ENCODE peak calls at places on chromosomes 12 and 14, in ten cellular contexts. One of them, this sample, is unnamed.

GRCh38 chr14:47278233-47278842 is 397.1 kb downstream of the MDGA2 start:
- DNase-seq in cardiac fibroblast: peak; percentile 14
- DNase-seq in BJ: no peak
- DNase-seq in neural progenitor cell: peak; percentile 73
- DNase-seq in mesendoderm: peak; percentile 73
- DNase-seq in PC-3: peak; percentile 70
- DNase-seq in mucosa of descending colon: no peak
- DNase-seq in GM12865: peak; percentile 9
- DNase-seq in effector memory CD4-positive, alpha-beta T cell: no peak
- DNase-seq in WERI-Rb-1: peak; percentile 81
- DNase-seq in this sample: no peak

GRCh38 chr12:1504304-1505150 is 89.9 kb downstream of the FBXL14 start:
- DNase-seq in PC-3: no peak
- DNase-seq in mesendoderm: no peak
- DNase-seq in BJ: no peak
- DNase-seq in cardiac fibroblast: no peak
- DNase-seq in mucosa of descending colon: no peak
- DNase-seq in effector memory CD4-positive, alpha-beta T cell: no peak
- DNase-seq in GM12865: no peak
- DNase-seq in neural progenitor cell: no peak
- DNase-seq in WERI-Rb-1: no peak
- DNase-seq in this sample: no peak

GRCh38 chr12:111029732-111030131 is 109.4 kb upstream of the MYL2 start:
- DNase-seq in effector memory CD4-positive, alpha-beta T cell: no peak
- DNase-seq in WERI-Rb-1: no peak
- DNase-seq in mesendoderm: no peak
- DNase-seq in cardiac fibroblast: no peak
- DNase-seq in neural progenitor cell: no peak
- DNase-seq in BJ: no peak
- DNase-seq in mucosa of descending colon: no peak
- DNase-seq in PC-3: no peak
- DNase-seq in GM12865: no peak
- DNase-seq in this sample: no peak

GRCh38 chr12:67354966-67355365 is 85.8 kb downstream of the CAND1 start:
- DNase-seq in cardiac fibroblast: peak; percentile 51
- DNase-seq in GM12865: no peak
- DNase-seq in BJ: no peak
- DNase-seq in mesendoderm: peak; percentile 55
- DNase-seq in mucosa of descending colon: no peak
- DNase-seq in effector memory CD4-positive, alpha-beta T cell: no peak
- DNase-seq in WERI-Rb-1: no peak
- DNase-seq in neural progenitor cell: peak; percentile 5
- DNase-seq in PC-3: peak; percentile 17
- DNase-seq in this sample: peak; percentile 34

GRCh38 chr12:67647547-67648305 is 819 bp upstream of the DYRK2 start:
- DNase-seq in mesendoderm: peak; percentile 97
- DNase-seq in neural progenitor cell: peak; percentile 86
- DNase-seq in mucosa of descending colon: peak; percentile 91
- DNase-seq in cardiac fibroblast: peak; percentile 86
- DNase-seq in GM12865: peak; percentile 54
- DNase-seq in effector memory CD4-positive, alpha-beta T cell: peak; percentile 41
- DNase-seq in BJ: peak; percentile 66
- DNase-seq in PC-3: peak; percentile 85
- DNase-seq in WERI-Rb-1: peak; percentile 86
- DNase-seq in this sample: peak; percentile 90

GRCh38 chr12:64826234-64826633 is 1.8 kb downstream of the TBC1D30 start:
- DNase-seq in mucosa of descending colon: peak; percentile 60
- DNase-seq in GM12865: peak; percentile 83
- DNase-seq in mesendoderm: peak; percentile 82
- DNase-seq in PC-3: no peak
- DNase-seq in cardiac fibroblast: peak; percentile 57
- DNase-seq in WERI-Rb-1: no peak
- DNase-seq in neural progenitor cell: peak; percentile 90
- DNase-seq in effector memory CD4-positive, alpha-beta T cell: no peak
- DNase-seq in BJ: no peak
- DNase-seq in this sample: peak; percentile 25

GRCh38 chr14:64232095-64232830 is 61.9 kb downstream of the ESR2 start:
- DNase-seq in GM12865: peak; percentile 74
- DNase-seq in cardiac fibroblast: peak; percentile 95
- DNase-seq in WERI-Rb-1: no peak
- DNase-seq in PC-3: peak; percentile 88
- DNase-seq in BJ: no peak
- DNase-seq in mucosa of descending colon: no peak
- DNase-seq in effector memory CD4-positive, alpha-beta T cell: no peak
- DNase-seq in neural progenitor cell: no peak
- DNase-seq in mesendoderm: no peak
- DNase-seq in this sample: peak; percentile 68

GRCh38 chr14:84421611-84422010 is 1108.3 kb upstream of the FLRT2 start:
- DNase-seq in mesendoderm: no peak
- DNase-seq in cardiac fibroblast: peak; percentile 5
- DNase-seq in effector memory CD4-positive, alpha-beta T cell: no peak
- DNase-seq in BJ: no peak
- DNase-seq in PC-3: peak; percentile 3
- DNase-seq in mucosa of descending colon: no peak
- DNase-seq in neural progenitor cell: no peak
- DNase-seq in GM12865: no peak
- DNase-seq in WERI-Rb-1: no peak
- DNase-seq in this sample: no peak

GRCh38 chr14:70754989-70755388 is 54.3 kb downstream of the MAP3K9 start:
- DNase-seq in effector memory CD4-positive, alpha-beta T cell: no peak
- DNase-seq in WERI-Rb-1: no peak
- DNase-seq in neural progenitor cell: no peak
- DNase-seq in cardiac fibroblast: peak; percentile 3
- DNase-seq in mesendoderm: peak; percentile 85
- DNase-seq in PC-3: peak; percentile 98
- DNase-seq in BJ: no peak
- DNase-seq in mucosa of descending colon: no peak
- DNase-seq in GM12865: no peak
- DNase-seq in this sample: peak; percentile 23

GRCh38 chr12:82456633-82457032 is 98.3 kb downstream of the METTL25 start:
- DNase-seq in cardiac fibroblast: no peak
- DNase-seq in PC-3: no peak
- DNase-seq in neural progenitor cell: no peak
- DNase-seq in BJ: no peak
- DNase-seq in mucosa of descending colon: no peak
- DNase-seq in mesendoderm: no peak
- DNase-seq in WERI-Rb-1: no peak
- DNase-seq in GM12865: no peak
- DNase-seq in effector memory CD4-positive, alpha-beta T cell: no peak
- DNase-seq in this sample: no peak

GRCh38 chr12:121872546-121873223 is 14.0 kb upstream of the HPD start:
- DNase-seq in BJ: peak; percentile 77
- DNase-seq in GM12865: no peak
- DNase-seq in cardiac fibroblast: peak; percentile 96
- DNase-seq in effector memory CD4-positive, alpha-beta T cell: no peak
- DNase-seq in PC-3: peak; percentile 36
- DNase-seq in mucosa of descending colon: peak; percentile 62
- DNase-seq in mesendoderm: no peak
- DNase-seq in WERI-Rb-1: peak; percentile 53
- DNase-seq in neural progenitor cell: no peak
- DNase-seq in this sample: peak; percentile 94

GRCh38 chr12:109582636-109583035 is 9.0 kb downstream of the MVK start:
- DNase-seq in WERI-Rb-1: peak; percentile 62
- DNase-seq in effector memory CD4-positive, alpha-beta T cell: no peak
- DNase-seq in neural progenitor cell: peak; percentile 31
- DNase-seq in mucosa of descending colon: no peak
- DNase-seq in mesendoderm: peak; percentile 47
- DNase-seq in GM12865: no peak
- DNase-seq in BJ: no peak
- DNase-seq in cardiac fibroblast: no peak
- DNase-seq in PC-3: peak; percentile 45
- DNase-seq in this sample: no peak

GRCh38 chr14:93078830-93079229 is 36.9 kb downstream of the ITPK1 start:
- DNase-seq in neural progenitor cell: no peak
- DNase-seq in BJ: peak; percentile 92
- DNase-seq in mucosa of descending colon: no peak
- DNase-seq in effector memory CD4-positive, alpha-beta T cell: no peak
- DNase-seq in mesendoderm: no peak
- DNase-seq in WERI-Rb-1: no peak
- DNase-seq in PC-3: no peak
- DNase-seq in GM12865: no peak
- DNase-seq in cardiac fibroblast: peak; percentile 25
- DNase-seq in this sample: peak; percentile 91

GRCh38 chr12:91667698-91668097 is 477.9 kb downstream of the BTG1 start:
- DNase-seq in mesendoderm: no peak
- DNase-seq in GM12865: no peak
- DNase-seq in effector memory CD4-positive, alpha-beta T cell: no peak
- DNase-seq in BJ: no peak
- DNase-seq in neural progenitor cell: no peak
- DNase-seq in cardiac fibroblast: no peak
- DNase-seq in mucosa of descending colon: no peak
- DNase-seq in PC-3: no peak
- DNase-seq in WERI-Rb-1: no peak
- DNase-seq in this sample: no peak

GRCh38 chr12:1213205-1213604 is 222.2 kb downstream of the ERC1 start:
- DNase-seq in mucosa of descending colon: no peak
- DNase-seq in PC-3: no peak
- DNase-seq in neural progenitor cell: no peak
- DNase-seq in cardiac fibroblast: no peak
- DNase-seq in WERI-Rb-1: no peak
- DNase-seq in mesendoderm: no peak
- DNase-seq in GM12865: no peak
- DNase-seq in BJ: no peak
- DNase-seq in effector memory CD4-positive, alpha-beta T cell: no peak
- DNase-seq in this sample: no peak

DNA sequence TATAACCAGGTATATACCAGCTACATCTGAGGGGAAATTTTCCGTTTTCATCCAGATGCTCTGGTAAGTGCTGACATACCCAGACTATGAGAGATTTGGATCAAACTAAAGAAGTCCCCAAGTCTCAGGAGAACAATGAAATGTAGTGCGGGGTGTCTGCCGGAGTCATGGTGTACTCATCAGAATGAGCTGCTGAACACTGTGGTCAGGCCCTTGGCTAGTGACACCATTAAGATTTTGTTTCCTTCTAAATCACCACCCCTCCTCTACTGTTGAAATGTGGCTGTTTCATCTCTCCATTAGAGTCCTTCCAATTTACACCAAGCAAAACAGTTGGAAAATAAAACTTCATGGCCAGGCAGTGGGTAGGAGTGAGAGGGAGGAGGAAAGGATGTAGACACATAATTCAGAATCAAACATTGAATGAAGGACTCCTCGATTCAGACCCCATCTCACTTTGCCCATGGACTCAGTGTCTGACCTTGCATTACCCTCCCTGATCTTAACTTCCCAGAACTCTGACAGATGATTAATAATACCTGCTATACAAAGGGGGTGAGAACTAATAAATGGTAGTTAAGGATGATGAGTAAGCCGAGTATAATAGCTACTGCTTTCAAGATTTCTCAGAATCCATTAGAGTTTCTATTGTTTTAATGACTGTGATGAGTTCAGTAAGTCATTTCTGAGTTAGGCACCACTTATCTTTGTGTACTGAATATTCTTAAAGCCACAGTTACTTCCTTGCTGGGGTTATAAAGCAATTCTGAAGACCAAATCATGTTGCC is 127.4 kb downstream of the CRADD start:
- DNase-seq in PC-3: no peak
- DNase-seq in mucosa of descending colon: no peak
- DNase-seq in BJ: no peak
- DNase-seq in mesendoderm: no peak
- DNase-seq in effector memory CD4-positive, alpha-beta T cell: no peak
- DNase-seq in WERI-Rb-1: no peak
- DNase-seq in cardiac fibroblast: peak; percentile 82
- DNase-seq in GM12865: no peak
- DNase-seq in neural progenitor cell: no peak
- DNase-seq in this sample: peak; percentile 58
- H3K4me3 ChIP-seq in PC-3: no peak overlapping the region
- H3K4me3 ChIP-seq in mucosa of descending colon: no peak overlapping the region
- H3K4me3 ChIP-seq in BJ: no peak overlapping the region
- H3K4me3 ChIP-seq in mesendoderm: no peak overlapping the region
- H3K4me3 ChIP-seq in effector memory CD4-positive, alpha-beta T cell: no peak overlapping the region
- H3K4me3 ChIP-seq in WERI-Rb-1: no peak overlapping the region
- H3K4me3 ChIP-seq in cardiac fibroblast: no peak overlapping the region
- H3K4me3 ChIP-seq in GM12865: no peak overlapping the region
- H3K4me3 ChIP-seq in neural progenitor cell: no peak overlapping the region
- H3K4me3 ChIP-seq in this sample: no peak overlapping the region

DNA sequence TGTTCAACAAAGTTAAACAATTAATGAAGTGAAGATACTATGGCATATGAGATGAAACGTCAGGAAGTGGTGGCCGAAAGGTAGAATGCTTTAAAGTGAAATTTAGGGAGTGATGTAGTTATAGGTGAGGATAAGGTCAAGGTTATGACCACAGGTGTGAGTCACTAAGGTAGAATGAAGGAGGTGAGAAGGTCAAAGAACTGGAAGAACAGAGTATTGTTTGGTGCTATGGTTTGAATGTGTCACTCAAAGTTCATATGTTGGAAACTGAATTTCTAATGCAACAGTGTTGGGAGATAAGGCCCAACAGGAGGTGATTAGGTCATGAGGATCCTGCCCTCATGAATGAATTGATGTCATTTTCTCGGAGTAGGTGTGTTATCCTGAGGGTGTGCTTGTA is 293.6 kb downstream of the NELL2 start:
- DNase-seq in neural progenitor cell: no peak
- DNase-seq in mesendoderm: peak; percentile 44
- DNase-seq in cardiac fibroblast: no peak
- DNase-seq in GM12865: no peak
- DNase-seq in PC-3: no peak
- DNase-seq in BJ: no peak
- DNase-seq in effector memory CD4-positive, alpha-beta T cell: no peak
- DNase-seq in mucosa of descending colon: no peak
- DNase-seq in WERI-Rb-1: no peak
- DNase-seq in this sample: no peak
- H3K4me3 ChIP-seq in neural progenitor cell: no peak overlapping the region
- H3K4me3 ChIP-seq in mesendoderm: no peak overlapping the region
- H3K4me3 ChIP-seq in cardiac fibroblast: no peak overlapping the region
- H3K4me3 ChIP-seq in GM12865: no peak overlapping the region
- H3K4me3 ChIP-seq in PC-3: no peak overlapping the region
- H3K4me3 ChIP-seq in BJ: no peak overlapping the region
- H3K4me3 ChIP-seq in effector memory CD4-positive, alpha-beta T cell: no peak overlapping the region
- H3K4me3 ChIP-seq in mucosa of descending colon: no peak overlapping the region
- H3K4me3 ChIP-seq in WERI-Rb-1: no peak overlapping the region
- H3K4me3 ChIP-seq in this sample: no peak overlapping the region

DNA sequence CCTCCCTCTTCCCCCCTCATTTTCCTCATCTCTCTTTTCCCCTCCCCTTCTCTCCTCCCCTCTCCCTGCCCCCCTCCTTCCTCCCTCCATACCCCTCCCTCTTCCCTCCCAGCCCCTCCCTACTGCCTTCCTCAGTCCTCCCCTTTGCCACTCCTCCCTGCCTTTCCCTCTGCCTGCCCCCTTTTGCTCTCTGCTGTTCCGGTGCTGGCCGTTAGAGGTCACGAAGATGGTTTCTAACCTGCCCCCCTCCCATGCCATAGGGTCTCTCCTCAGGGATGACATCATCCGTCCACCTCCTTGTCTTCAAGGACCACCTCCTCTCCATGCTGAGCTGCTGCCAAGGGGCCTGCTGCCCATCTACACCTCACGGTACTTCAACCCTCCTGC is 2.5 kb downstream of the MEG3 start:
- DNase-seq in effector memory CD4-positive, alpha-beta T cell: no peak
- DNase-seq in mesendoderm: peak; percentile 63
- DNase-seq in neural progenitor cell: peak; percentile 19
- DNase-seq in BJ: no peak
- DNase-seq in PC-3: no peak
- DNase-seq in mucosa of descending colon: no peak
- DNase-seq in cardiac fibroblast: no peak
- DNase-seq in GM12865: no peak
- DNase-seq in WERI-Rb-1: no peak
- DNase-seq in this sample: no peak
- H3K4me3 ChIP-seq in effector memory CD4-positive, alpha-beta T cell: no peak overlapping the region
- H3K4me3 ChIP-seq in mesendoderm: no peak overlapping the region
- H3K4me3 ChIP-seq in neural progenitor cell: no peak overlapping the region
- H3K4me3 ChIP-seq in BJ: peak overlapping the region; percentile 82
- H3K4me3 ChIP-seq in PC-3: no peak overlapping the region
- H3K4me3 ChIP-seq in mucosa of descending colon: no peak overlapping the region
- H3K4me3 ChIP-seq in cardiac fibroblast: no peak overlapping the region
- H3K4me3 ChIP-seq in GM12865: no peak overlapping the region
- H3K4me3 ChIP-seq in WERI-Rb-1: no peak overlapping the region
- H3K4me3 ChIP-seq in this sample: peak overlapping the region; percentile 82

GRCh38 chr12:75666126-75666979 is 154.9 kb upstream of the KRR1 start:
- DNase-seq in WERI-Rb-1: no peak
- DNase-seq in GM12865: no peak
- DNase-seq in neural progenitor cell: peak; percentile 20
- DNase-seq in PC-3: no peak
- DNase-seq in mesendoderm: peak; percentile 75
- DNase-seq in mucosa of descending colon: no peak
- DNase-seq in BJ: no peak
- DNase-seq in cardiac fibroblast: peak; percentile 42
- DNase-seq in effector memory CD4-positive, alpha-beta T cell: no peak
- DNase-seq in this sample: peak; percentile 58
- H3K4me3 ChIP-seq in WERI-Rb-1: no peak overlapping the region
- H3K4me3 ChIP-seq in GM12865: no peak overlapping the region
- H3K4me3 ChIP-seq in neural progenitor cell: no peak overlapping the region
- H3K4me3 ChIP-seq in PC-3: no peak overlapping the region
- H3K4me3 ChIP-seq in mesendoderm: no peak overlapping the region
- H3K4me3 ChIP-seq in mucosa of descending colon: no peak overlapping the region
- H3K4me3 ChIP-seq in BJ: no peak overlapping the region
- H3K4me3 ChIP-seq in cardiac fibroblast: no peak overlapping the region
- H3K4me3 ChIP-seq in effector memory CD4-positive, alpha-beta T cell: no peak overlapping the region
- H3K4me3 ChIP-seq in this sample: no peak overlapping the region